ENCODE peak calls at places on chromosomes 13 and 19, in five cellular contexts. R, A, U, B and L are unnamed samples.

GRCh38 chr13:35894636-35895035 is 236.5 kb downstream of the DCLK1 start:
- DNase-seq in R (no peak), A (no peak), U (no peak), B (no peak), L (no peak)

GRCh38 chr13:106887686-106888085 is 319.7 kb upstream of the ARGLU1 start:
- DNase-seq in R (no peak), A (no peak), U (no peak), B (no peak), L (no peak)

GRCh38 chr19:14006766-14007562 is 844 bp upstream of the RFX1 start:
- DNase-seq in R (no peak), A (no peak), U (no peak), B (peak; percentile 93), L (peak; percentile 89)

GRCh38 chr13:24659239-24659638 is 21.0 kb upstream of the ATP12A start:
- DNase-seq in R (no peak), A (no peak), U (no peak), B (no peak), L (no peak)

GRCh38 chr13:60671386-60671785 is 274.4 kb downstream of the TDRD3 start:
- DNase-seq in R (no peak), A (no peak), U (no peak), B (no peak), L (no peak)

GRCh38 chr13:33401238-33401637 is 115.7 kb upstream of the STARD13 start:
- DNase-seq in R (peak; percentile 65), A (peak; percentile 31), U (no peak), B (no peak), L (no peak)

GRCh38 chr13:43269037-43269476 is 245.7 kb downstream of the DNAJC15 start:
- DNase-seq in R (peak; percentile 51), A (peak; percentile 70), U (peak; percentile 96), B (no peak), L (no peak)

GRCh38 chr19:13342672-13343071 is 163.6 kb downstream of the CACNA1A start:
- DNase-seq in R (no peak), A (no peak), U (no peak), B (no peak), L (no peak)

GRCh38 chr19:12331211-12331941 is 2.1 kb downstream of the ZNF563 start:
- DNase-seq in R (peak; percentile 43), A (no peak), U (no peak), B (no peak), L (peak; percentile 41)

GRCh38 chr13:93561553-93561952 is 334.9 kb downstream of the GPC6 start:
- DNase-seq in R (no peak), A (no peak), U (no peak), B (no peak), L (no peak)

GRCh38 chr13:110403315-110403714 is 96.2 kb downstream of the COL4A2 start:
- DNase-seq in R (no peak), A (no peak), U (no peak), B (no peak), L (no peak)

GRCh38 chr19:49889038-49889686 is 7.5 kb downstream of the IL4I1 start:
- DNase-seq in R (no peak), A (no peak), U (no peak), B (no peak), L (no peak)

GRCh38 chr19:32197896-32198882 is 147.2 kb upstream of the ZNF507 start:
- DNase-seq in R (no peak), A (no peak), U (no peak), B (no peak), L (no peak)

GRCh38 chr13:20053016-20053415 is 94.5 kb downstream of the ZMYM2 start:
- DNase-seq in R (peak; percentile 53), A (no peak), U (peak; percentile 29), B (no peak), L (no peak)

GRCh38 chr13:101755228-101755887 is 302.9 kb downstream of the ITGBL1 start:
- DNase-seq in R (no peak), A (no peak), U (no peak), B (no peak), L (no peak)

GRCh38 chr19:4524808-4525562 is 6.7 kb upstream of the PLIN4 start:
- DNase-seq in R (peak; percentile 60), A (peak; percentile 63), U (peak; percentile 61), B (peak; percentile 64), L (peak; percentile 92)

GRCh38 chr19:3477506-3477905 is 2.8 kb downstream of the SMIM24 start:
- DNase-seq in R (no peak), A (no peak), U (no peak), B (no peak), L (no peak)

GRCh38 chr13:113155982-113156655 is 2.3 kb upstream of the PROZ start:
- DNase-seq in R (no peak), A (no peak), U (no peak), B (no peak), L (no peak)

GRCh38 chr19:17835182-17836006 is 12.4 kb downstream of the JAK3 start:
- DNase-seq in R (no peak), A (no peak), U (peak; percentile 42), B (no peak), L (no peak)

GRCh38 chr19:32227561-32228165 is 117.7 kb upstream of the ZNF507 start:
- DNase-seq in R (no peak), A (no peak), U (no peak), B (no peak), L (peak; percentile 82)

GRCh38 chr13:110359840-110360301 is 52.8 kb downstream of the COL4A2 start:
- DNase-seq in R (no peak), A (no peak), U (peak; percentile 72), B (no peak), L (no peak)

GRCh38 chr19:33411621-33412180 is 38.2 kb downstream of the CEBPG start:
- DNase-seq in R (no peak), A (no peak), U (no peak), B (peak; percentile 17), L (no peak)

GRCh38 chr19:33410915-33411401 is 37.4 kb downstream of the CEBPG start:
- DNase-seq in R (no peak), A (no peak), U (no peak), B (no peak), L (no peak)

GRCh38 chr19:33413426-33413725 is 39.9 kb downstream of the CEBPG start:
- DNase-seq in R (no peak), A (no peak), U (no peak), B (no peak), L (no peak)

GRCh38 chr19:33413868-33414666 is 40.6 kb downstream of the CEBPG start:
- DNase-seq in R (no peak), A (no peak), U (no peak), B (no peak), L (no peak)

DNA sequence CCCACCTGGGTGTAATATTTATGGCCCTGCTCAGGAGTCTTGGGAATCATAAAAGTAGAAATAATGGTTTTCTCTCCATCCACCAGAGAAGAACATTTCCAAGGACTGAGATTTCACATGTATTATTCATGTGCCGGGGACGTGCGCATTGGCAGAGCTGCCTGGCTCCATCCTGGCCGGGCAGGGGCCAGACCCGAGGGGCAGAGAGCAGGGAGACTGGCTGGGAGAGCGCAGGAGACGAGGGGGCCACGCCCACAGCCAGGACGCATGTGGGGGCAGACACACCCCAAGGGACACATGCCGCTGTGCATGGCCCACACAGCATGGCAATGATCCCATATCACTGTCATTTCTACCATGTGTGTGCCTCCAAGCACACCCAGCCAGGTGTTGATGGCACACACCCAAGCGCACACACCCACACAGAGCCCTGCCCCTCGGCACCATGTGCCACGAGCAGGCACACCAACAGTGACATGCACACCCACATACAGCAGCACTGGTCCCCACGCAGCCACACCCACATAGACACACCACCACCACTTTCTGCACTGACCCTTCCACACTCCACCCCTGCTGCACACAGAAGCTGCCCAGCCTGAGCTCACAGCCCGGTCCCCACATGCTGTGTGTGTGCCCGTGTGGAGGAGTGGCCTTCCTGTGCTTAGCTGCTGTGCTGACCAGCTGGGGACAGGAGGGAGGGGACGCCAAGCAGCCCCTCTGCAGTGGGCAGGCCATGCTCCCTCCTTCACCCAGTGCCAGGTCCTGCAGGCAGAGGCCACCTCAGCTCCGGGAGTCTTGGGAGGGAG is 39.3 kb downstream of the CEBPG start:
- DNase-seq in R (no peak), A (no peak), U (no peak), B (peak; percentile 19), L (no peak)
- H3K4me3 ChIP-seq in R (no peak overlapping the region), A (no peak overlapping the region), U (no peak overlapping the region), B (no peak overlapping the region), L (no peak overlapping the region)

GRCh38 chr19:48639483-48640375 is 2.5 kb upstream of the DBP start:
- DNase-seq in R (peak; percentile 34), A (no peak), U (no peak), B (no peak), L (peak; percentile 56)
- H3K27me3 ChIP-seq in R (no peaks in the 10 kb centered on the region), A (no peaks in the 10 kb centered on the region), U (no peaks in the 10 kb centered on the region), B (no peaks in the 10 kb centered on the region), L (peaks cover 28% of the 10 kb centered on the region)

GRCh38 chr19:18867751-18868150 is 28.2 kb downstream of the CERS1 start:
- DNase-seq in R (no peak), A (no peak), U (no peak), B (no peak), L (no peak)

GRCh38 chr19:18865106-18865972 is 30.6 kb downstream of the CERS1 start:
- DNase-seq in R (peak; percentile 23), A (no peak), U (no peak), B (no peak), L (peak; percentile 77)

GRCh38 chr19:18865973-18866799 is 29.8 kb downstream of the CERS1 start:
- DNase-seq in R (peak; percentile 53), A (peak; percentile 67), U (peak; percentile 68), B (no peak), L (peak; percentile 99)

GRCh38 chr19:18867199-18867598 is 28.8 kb downstream of the CERS1 start:
- DNase-seq in R (peak; percentile 22), A (no peak), U (no peak), B (no peak), L (no peak)

DNA sequence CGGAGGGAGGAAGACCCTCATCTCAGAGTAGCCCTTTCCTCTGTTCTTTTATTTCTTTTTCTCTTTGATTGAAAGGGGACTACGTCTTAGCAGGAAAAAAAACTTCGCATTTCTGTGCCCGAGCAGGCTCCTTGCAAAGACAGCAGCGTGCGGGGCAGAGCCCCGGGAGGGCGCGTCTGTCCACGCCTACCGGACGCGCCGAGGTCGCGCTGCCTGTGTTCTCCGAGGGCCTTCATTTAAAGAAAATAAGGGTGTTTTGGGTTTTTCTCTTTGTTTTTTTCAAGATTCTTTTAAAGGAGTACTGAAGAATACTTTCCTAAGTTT is 29.2 kb downstream of the CERS1 start:
- DNase-seq in R (no peak), A (no peak), U (no peak), B (no peak), L (no peak)
- H3K36me3 ChIP-seq in R (peaks cover 68% of the 10 kb centered on the region), A (peaks cover 68% of the 10 kb centered on the region), U (peaks cover 34% of the 10 kb centered on the region), B (peaks cover 6% of the 10 kb centered on the region), L (peaks cover 22% of the 10 kb centered on the region)

DNA sequence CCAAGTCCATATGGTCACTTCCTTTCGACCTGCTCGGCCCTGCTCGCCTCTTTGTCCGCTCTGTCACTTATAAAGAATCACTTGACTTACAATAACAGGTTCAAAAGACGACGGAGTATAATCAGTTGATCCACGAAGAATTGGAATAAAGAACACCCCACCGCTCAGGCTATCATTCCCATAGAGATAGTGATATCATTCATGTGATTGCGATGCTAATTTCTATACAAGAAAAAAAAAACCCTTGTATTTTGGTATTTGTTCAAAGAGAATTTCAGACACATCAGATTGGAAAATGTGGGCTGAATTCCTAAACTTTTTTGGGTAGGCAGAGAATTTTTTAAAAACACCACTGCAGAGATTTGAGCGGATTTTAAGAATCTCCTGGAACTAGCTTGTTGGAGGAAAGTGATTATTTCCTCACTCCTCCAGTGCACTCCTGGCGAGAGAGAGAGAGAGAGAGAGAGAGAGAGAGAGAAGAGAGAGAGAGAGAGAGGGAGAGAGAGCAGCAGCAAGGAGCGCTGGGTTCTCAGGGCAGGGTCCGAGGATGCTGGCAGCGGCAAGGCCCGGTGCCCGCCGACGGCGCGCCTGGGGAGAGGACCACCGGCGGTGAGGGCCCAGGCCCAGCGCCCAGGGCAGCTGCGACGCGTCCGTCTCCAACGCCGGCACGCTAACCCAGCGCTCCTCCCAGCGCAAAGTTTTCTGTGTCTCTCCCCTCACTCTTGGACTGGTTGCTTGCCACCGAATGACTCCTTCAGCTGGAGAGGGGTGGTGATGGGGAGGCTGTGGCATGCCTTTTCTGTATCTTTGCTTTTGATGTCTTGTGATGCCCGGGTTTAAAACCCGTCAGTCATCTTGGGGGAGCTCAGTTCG is 149.0 kb upstream of the ZNF536 start:
- DNase-seq in R (no peak), A (no peak), U (no peak), B (no peak), L (peak; percentile 80)
- H3K4me3 ChIP-seq in R (peak overlapping the region; percentile 29), A (no peak overlapping the region), U (no peak overlapping the region), B (no peak overlapping the region), L (peak overlapping the region; percentile 32)